ENCODE peak calls at places on chromosome 13, in five cellular contexts. A, H, R, L and Y are unnamed samples.

GRCh38 chr13:90696254-90696653 is 651.2 kb upstream of the MIR17HG start:
- DNase-seq in A (no peak), H (no peak), R (no peak), L (no peak), Y (no peak)

GRCh38 chr13:49436890-49437289 is 7.0 kb downstream of the CAB39L start:
- DNase-seq in A (no peak), H (peak; percentile 54), R (no peak), L (no peak), Y (no peak)

GRCh38 chr13:39201075-39201630 is 162.9 kb downstream of the NHLRC3 start:
- DNase-seq in A (no peak), H (no peak), R (no peak), L (no peak), Y (no peak)

GRCh38 chr13:79470666-79471065 is 10.3 kb upstream of the NDFIP2 start:
- DNase-seq in A (no peak), H (no peak), R (no peak), L (no peak), Y (no peak)

GRCh38 chr13:98478134-98479129 is 98.5 kb downstream of the STK24 start:
- DNase-seq in A (no peak), H (no peak), R (no peak), L (no peak), Y (no peak)

GRCh38 chr13:64428196-64428595 is 2801.9 kb downstream of the PCDH9 start:
- DNase-seq in A (no peak), H (no peak), R (peak; percentile 49), L (no peak), Y (no peak)

GRCh38 chr13:64925284-64925683 is 2304.9 kb downstream of the PCDH9 start:
- DNase-seq in A (no peak), H (no peak), R (no peak), L (no peak), Y (no peak)

GRCh38 chr13:50644081-50644871 is 199.2 kb downstream of the DLEU7 start:
- DNase-seq in A (no peak), H (no peak), R (no peak), L (peak; percentile 52), Y (no peak)

GRCh38 chr13:79361299-79361698 is 44.8 kb downstream of the RBM26 start:
- DNase-seq in A (no peak), H (no peak), R (no peak), L (no peak), Y (no peak)

GRCh38 chr13:31274345-31274870 is 74.6 kb downstream of the B3GLCT start:
- DNase-seq in A (no peak), H (no peak), R (no peak), L (no peak), Y (no peak)

GRCh38 chr13:85241045-85241444 is 558.2 kb downstream of the SLITRK6 start:
- DNase-seq in A (no peak), H (no peak), R (peak; percentile 24), L (peak; percentile 50), Y (no peak)

GRCh38 chr13:88908896-88909535 is 1237.8 kb downstream of the SLITRK5 start:
- DNase-seq in A (no peak), H (no peak), R (no peak), L (no peak), Y (no peak)

GRCh38 chr13:94311893-94312292 is 167.6 kb downstream of the DCT start:
- DNase-seq in A (no peak), H (no peak), R (no peak), L (no peak), Y (no peak)

GRCh38 chr13:80039000-80039399 is 301.9 kb downstream of the SPRY2 start:
- DNase-seq in A (no peak), H (no peak), R (no peak), L (no peak), Y (no peak)

GRCh38 chr13:33015791-33016323 is 366 bp upstream of the KL start:
- DNase-seq in A (no peak), H (no peak), R (no peak), L (no peak), Y (peak; percentile 53)

GRCh38 chr13:91314888-91315287 is 32.6 kb upstream of the MIR17HG start:
- DNase-seq in A (no peak), H (no peak), R (no peak), L (no peak), Y (no peak)

GRCh38 chr13:53204598-53204997 is 176.0 kb downstream of the OLFM4 start:
- DNase-seq in A (no peak), H (no peak), R (no peak), L (no peak), Y (no peak)

GRCh38 chr13:89733686-89734085 is 1613.8 kb upstream of the MIR17HG start:
- DNase-seq in A (no peak), H (no peak), R (no peak), L (no peak), Y (no peak)

GRCh38 chr13:110538632-110539031 is 22.9 kb downstream of the RAB20 start:
- DNase-seq in A (no peak), H (peak; percentile 53), R (no peak), L (no peak), Y (peak; percentile 47)

GRCh38 chr13:90585392-90585791 is 762.1 kb upstream of the MIR17HG start:
- DNase-seq in A (no peak), H (no peak), R (no peak), L (no peak), Y (no peak)

GRCh38 chr13:62598708-62599107 is 1183.1 kb upstream of the PCDH20 start:
- DNase-seq in A (no peak), H (no peak), R (no peak), L (no peak), Y (no peak)

GRCh38 chr13:110436276-110436675 is 125.2 kb downstream of the RAB20 start:
- DNase-seq in A (no peak), H (no peak), R (no peak), L (no peak), Y (no peak)

GRCh38 chr13:93794197-93794885 is 567.7 kb downstream of the GPC6 start:
- DNase-seq in A (no peak), H (no peak), R (no peak), L (no peak), Y (no peak)

GRCh38 chr13:99429670-99430069 is 71.6 kb upstream of the TM9SF2 start:
- DNase-seq in A (no peak), H (no peak), R (no peak), L (no peak), Y (no peak)

GRCh38 chr13:106105153-106105552 is 430.3 kb downstream of the EFNB2 start:
- DNase-seq in A (no peak), H (no peak), R (no peak), L (peak; percentile 54), Y (no peak)

GRCh38 chr13:27917121-27917947 is 2.5 kb upstream of the PDX1 start:
- DNase-seq in A (no peak), H (no peak), R (no peak), L (no peak), Y (no peak)

GRCh38 chr13:62931901-62932883 is 1516.5 kb upstream of the PCDH20 start:
- DNase-seq in A (no peak), H (no peak), R (peak; percentile 2), L (no peak), Y (no peak)

GRCh38 chr13:99926014-99926731 is 45.4 kb downstream of the ZIC5 start:
- DNase-seq in A (no peak), H (no peak), R (no peak), L (no peak), Y (no peak)

GRCh38 chr13:21583496-21583895 is 20.5 kb downstream of the MICU2 start:
- DNase-seq in A (no peak), H (no peak), R (no peak), L (no peak), Y (no peak)

GRCh38 chr13:77239312-77239711 is 87.6 kb downstream of the MYCBP2 start:
- DNase-seq in A (no peak), H (no peak), R (no peak), L (no peak), Y (no peak)

GRCh38 chr13:58587183-58587582 is 955.6 kb downstream of the PCDH17 start:
- DNase-seq in A (no peak), H (no peak), R (no peak), L (no peak), Y (no peak)

GRCh38 chr13:106038752-106039151 is 496.7 kb downstream of the EFNB2 start:
- DNase-seq in A (no peak), H (no peak), R (peak; percentile 44), L (peak; percentile 21), Y (no peak)

GRCh38 chr13:109840201-109840892 is 54.0 kb upstream of the IRS2 start:
- DNase-seq in A (no peak), H (no peak), R (no peak), L (peak; percentile 63), Y (no peak)

GRCh38 chr13:105441406-105441805 is 1094.1 kb downstream of the EFNB2 start:
- DNase-seq in A (no peak), H (no peak), R (no peak), L (no peak), Y (no peak)

GRCh38 chr13:111906816-111907215 is 160.1 kb upstream of the SOX1 start:
- DNase-seq in A (no peak), H (no peak), R (no peak), L (no peak), Y (no peak)
- H3K9me3 ChIP-seq in A (no peaks in the 10 kb centered on the region), H (no peaks in the 10 kb centered on the region), R (peaks cover 86% of the 10 kb centered on the region), L (peaks cover 11% of the 10 kb centered on the region), Y (no peaks in the 10 kb centered on the region)

GRCh38 chr13:73883162-73883561 is 251.0 kb downstream of the KLF12 start:
- DNase-seq in A (no peak), H (no peak), R (no peak), L (no peak), Y (no peak)

GRCh38 chr13:73877399-73877798 is 256.8 kb downstream of the KLF12 start:
- DNase-seq in A (no peak), H (no peak), R (no peak), L (no peak), Y (no peak)

GRCh38 chr13:73876323-73876722 is 257.9 kb downstream of the KLF12 start:
- DNase-seq in A (no peak), H (no peak), R (no peak), L (no peak), Y (no peak)

GRCh38 chr13:73880365-73880764 is 253.8 kb downstream of the KLF12 start:
- DNase-seq in A (no peak), H (no peak), R (no peak), L (no peak), Y (no peak)

GRCh38 chr13:73879346-73880020 is 254.7 kb downstream of the KLF12 start:
- DNase-seq in A (no peak), H (no peak), R (no peak), L (no peak), Y (no peak)
- H3K27ac ChIP-seq in A (no peak overlapping the region), H (no peak overlapping the region), R (no peak overlapping the region), L (no peak overlapping the region), Y (no peak overlapping the region)

GRCh38 chr13:75789451-75790197 is 153.5 kb downstream of the LMO7 start:
- DNase-seq in A (no peak), H (no peak), R (no peak), L (no peak), Y (no peak)
- H3K4me3 ChIP-seq in A (no peak overlapping the region), H (peak overlapping the region; percentile 50), R (no peak overlapping the region), L (no peak overlapping the region), Y (no peak overlapping the region)

GRCh38 chr13:24116103-24116502 is 44.4 kb upstream of the SPATA13 start:
- DNase-seq in A (no peak), H (no peak), R (no peak), L (no peak), Y (no peak)
- H3K9me3 ChIP-seq in A (no peaks in the 10 kb centered on the region), H (no peaks in the 10 kb centered on the region), R (no peaks in the 10 kb centered on the region), L (no peaks in the 10 kb centered on the region), Y (no peaks in the 10 kb centered on the region)

GRCh38 chr13:113411216-113412023 is 41.9 kb downstream of the ADPRHL1 start:
- DNase-seq in A (no peak), H (peak; percentile 89), R (peak; percentile 89), L (no peak), Y (no peak)
- H3K27ac ChIP-seq in A (peak overlapping the region; percentile 84), H (peak overlapping the region; percentile 99), R (peak overlapping the region; percentile 92), L (no peak overlapping the region), Y (no peak overlapping the region)